ENCODE peak calls at places on chromosomes 11 and 22, in ten cellular contexts. P, H, C, W, S, Q, N, Z, M and Y are unnamed samples.
A peak's percentile ranks its signal among the peaks of the same experiment; 100 is the strongest.

GRCh38 chr11:81596709-81597108 is 1137.0 kb downstream of the FAM181B start:
- DNase-seq in Z (no peak), P (no peak), C (no peak), H (no peak), S (no peak), Q (no peak), N (no peak), W (no peak), M (no peak), Y (no peak)

GRCh38 chr11:130653838-130654601 is 205.6 kb downstream of the ADAMTS15 start:
- DNase-seq in S (no peak), M (no peak), N (no peak), C (no peak), H (no peak), W (peak; percentile 96), P (peak; percentile 91), Q (no peak), Z (no peak), Y (peak; percentile 37)

GRCh38 chr22:26656896-26657851 is at the start of gene MIAT:
- DNase-seq in P (peak; percentile 34), Q (peak; percentile 33), N (peak; percentile 16), C (peak; percentile 53), H (no peak), Z (no peak), M (no peak), W (no peak), S (no peak), Y (peak; percentile 71)

GRCh38 chr11:117552626-117553025 is 225.0 kb downstream of the CEP164 start:
- DNase-seq in Z (no peak), H (no peak), S (no peak), Q (no peak), C (no peak), P (no peak), N (no peak), W (no peak), M (no peak), Y (no peak)

GRCh38 chr11:130301002-130301401 is 13.7 kb downstream of the ZBTB44 start:
- DNase-seq in H (no peak), C (no peak), Z (no peak), S (no peak), W (no peak), N (no peak), M (no peak), P (no peak), Q (no peak), Y (peak; percentile 53)

GRCh38 chr22:25346859-25347751 is 127.7 kb downstream of the CRYBB2 start:
- DNase-seq in N (no peak), M (peak; percentile 10), H (no peak), W (no peak), P (no peak), C (no peak), Z (no peak), Q (no peak), S (no peak), Y (no peak)

GRCh38 chr11:22275600-22275999 is 62.6 kb upstream of the SLC17A6 start:
- DNase-seq in N (no peak), W (no peak), H (peak; percentile 42), S (no peak), Q (no peak), M (no peak), P (no peak), C (no peak), Z (no peak), Y (no peak)

GRCh38 chr22:43142881-43143562 is at the start of gene MCAT:
- DNase-seq in N (peak; percentile 55), W (peak; percentile 94), S (peak; percentile 13), C (peak; percentile 59), Z (no peak), P (peak; percentile 91), M (no peak), Q (peak; percentile 90), H (peak; percentile 82), Y (peak; percentile 94)

GRCh38 chr11:14607713-14608112 is 35.9 kb upstream of the PDE3B start:
- DNase-seq in Z (no peak), C (no peak), W (no peak), N (no peak), H (no peak), Q (no peak), S (no peak), M (no peak), P (no peak), Y (no peak)

GRCh38 chr22:18076060-18076497 is 1.7 kb upstream of the PEX26 start:
- DNase-seq in P (peak; percentile 62), S (peak; percentile 90), W (peak; percentile 84), Z (peak; percentile 66), H (peak; percentile 91), M (peak; percentile 67), N (peak; percentile 78), C (peak; percentile 10), Q (peak; percentile 93), Y (peak; percentile 74)

GRCh38 chr11:1765871-1766718 is 2.4 kb upstream of the CTSD start:
- DNase-seq in Z (no peak), S (no peak), N (no peak), Q (no peak), W (peak; percentile 32), P (peak; percentile 24), H (no peak), C (no peak), M (no peak), Y (no peak)

GRCh38 chr11:130390071-130390758 is 38.2 kb downstream of the ADAMTS8 start:
- DNase-seq in P (no peak), H (peak; percentile 26), S (no peak), W (no peak), C (no peak), Q (peak; percentile 69), Z (no peak), M (peak; percentile 47), N (peak; percentile 71), Y (no peak)

GRCh38 chr11:72378704-72379383 is 55.5 kb downstream of the CLPB start:
- DNase-seq in C (no peak), W (peak; percentile 91), P (peak; percentile 74), N (no peak), S (peak; percentile 57), Z (no peak), Q (no peak), H (no peak), M (no peak), Y (no peak)

GRCh38 chr11:46389450-46390330 is 1.9 kb downstream of the CHRM4 start:
- DNase-seq in S (peak; percentile 26), P (peak; percentile 85), Q (peak; percentile 89), N (peak; percentile 46), C (no peak), Z (no peak), H (peak; percentile 78), M (no peak), W (peak; percentile 89), Y (peak; percentile 92)

GRCh38 chr11:86442420-86442819 is 67.7 kb downstream of the CCDC81 start:
- DNase-seq in W (no peak), P (no peak), S (no peak), M (no peak), N (no peak), H (no peak), Z (no peak), Q (no peak), C (no peak), Y (no peak)

GRCh38 chr11:118705111-118705741 is 25.8 kb upstream of the TREH start:
- DNase-seq in M (no peak), Q (no peak), S (no peak), H (peak; percentile 87), C (no peak), W (peak; percentile 67), P (no peak), N (no peak), Z (no peak), Y (no peak)

GRCh38 chr22:44714703-44715350 is 12.8 kb downstream of the PRR5 start:
- DNase-seq in Z (no peak), C (no peak), S (no peak), M (no peak), N (no peak), W (peak; percentile 55), H (no peak), Q (no peak), P (no peak), Y (no peak)

GRCh38 chr22:17957683-17958082 is 66.7 kb downstream of the MICAL3 start:
- DNase-seq in H (no peak), Q (no peak), P (no peak), C (no peak), M (no peak), W (peak; percentile 49), N (no peak), Z (no peak), S (no peak), Y (no peak)

GRCh38 chr22:48044484-48045060 is 1282.1 kb downstream of the TBC1D22A start:
- DNase-seq in W (no peak), N (no peak), M (no peak), P (no peak), S (no peak), C (no peak), Q (no peak), Z (no peak), H (no peak), Y (no peak)

GRCh38 chr11:68040121-68040956 is 1.5 kb downstream of the TCIRG1 start:
- DNase-seq in Z (no peak), C (no peak), N (peak; percentile 45), Q (peak; percentile 77), M (no peak), S (no peak), H (peak; percentile 85), W (peak; percentile 88), P (peak; percentile 76), Y (no peak)

GRCh38 chr22:31625661-31626426 is 36.2 kb downstream of the PISD start:
- DNase-seq in W (peak; percentile 86), N (peak; percentile 43), H (no peak), P (peak; percentile 61), Z (no peak), Q (peak; percentile 55), S (no peak), C (no peak), M (no peak), Y (no peak)

GRCh38 chr11:134050541-134051383 is 18.1 kb upstream of the JAM3 start:
- DNase-seq in C (peak; percentile 59), Z (no peak), W (peak; percentile 87), Q (peak; percentile 87), N (peak; percentile 24), P (peak; percentile 82), S (peak; percentile 22), H (peak; percentile 96), M (no peak), Y (peak; percentile 91)

GRCh38 chr11:78991681-78992080 is 417.0 kb upstream of the NARS2 start:
- DNase-seq in S (no peak), Z (no peak), Q (no peak), C (no peak), N (no peak), M (no peak), H (no peak), W (no peak), P (no peak), Y (no peak)

GRCh38 chr11:34356576-34356917 is 1.3 kb downstream of the ABTB2 start:
- DNase-seq in M (no peak), Q (peak; percentile 38), S (no peak), Z (no peak), N (peak; percentile 39), W (peak; percentile 65), H (peak; percentile 20), C (no peak), P (no peak), Y (no peak)

GRCh38 chr11:88538088-88538487 is 200.6 kb upstream of the CTSC start:
- DNase-seq in Z (no peak), Q (no peak), S (no peak), W (no peak), C (no peak), H (no peak), N (no peak), P (no peak), M (no peak), Y (no peak)